ENCODE peak calls at places on chromosome 1, in nine cellular contexts. D is IMR-90, F is fibroblast of lung, E is astrocyte of the spinal cord, I is fibroblast of pulmonary artery, K is lower leg skin, U is cardiac muscle cell, C is body of pancreas, N is psoas muscle. W is an unnamed sample.

GRCh38 chr1:55468438-55468837 is 253.3 kb upstream of the USP24 start:
- DNase-seq in D (peak; percentile 18), F (peak; percentile 73), E (no peak), I (no peak), K (no peak), U (no peak), C (no peak), N (no peak), W (no peak)

GRCh38 chr1:60073605-60074278 is at the start of gene C1orf87:
- DNase-seq in D (no peak), F (no peak), E (no peak), I (no peak), K (no peak), U (no peak), C (peak; percentile 31), N (no peak), W (peak; percentile 54)

GRCh38 chr1:26350701-26351590 is 3.0 kb downstream of the CRYBG2 start:
- DNase-seq in D (peak; percentile 24), F (no peak), E (peak; percentile 38), I (peak; percentile 49), K (no peak), U (peak; percentile 30), C (no peak), N (no peak), W (no peak)

GRCh38 chr1:225318706-225319575 is 108.9 kb downstream of the LBR start:
- DNase-seq in D (peak; percentile 36), F (peak; percentile 54), E (peak; percentile 48), I (peak; percentile 70), K (no peak), U (peak; percentile 65), C (peak; percentile 62), N (no peak), W (no peak)

GRCh38 chr1:53553734-53554509 is 94.7 kb downstream of the DMRTB1 start:
- DNase-seq in D (no peak), F (no peak), E (no peak), I (no peak), K (peak; percentile 72), U (no peak), C (peak; percentile 2), N (no peak), W (peak; percentile 28)

GRCh38 chr1:192879416-192879815 is 70.6 kb downstream of the RGS2 start:
- DNase-seq in D (peak; percentile 9), F (no peak), E (peak; percentile 22), I (peak; percentile 38), K (no peak), U (peak; percentile 23), C (no peak), N (no peak), W (no peak)

GRCh38 chr1:113542221-113542701 is 151.9 kb downstream of the MAGI3 start:
- DNase-seq in D (peak; percentile 95), F (peak; percentile 62), E (peak; percentile 82), I (peak; percentile 75), K (no peak), U (peak; percentile 65), C (no peak), N (no peak), W (no peak)

GRCh38 chr1:18324246-18324645 is 156.5 kb upstream of the KLHDC7A start:
- DNase-seq in D (no peak), F (no peak), E (no peak), I (no peak), K (no peak), U (no peak), C (no peak), N (no peak), W (no peak)

GRCh38 chr1:58755468-58755872 is 28.4 kb downstream of the JUN start:
- DNase-seq in D (peak; percentile 100), F (peak; percentile 99), E (peak; percentile 99), I (peak; percentile 99), K (peak; percentile 91), U (peak; percentile 99), C (peak; percentile 47), N (peak; percentile 70), W (peak; percentile 51)

GRCh38 chr1:203463469-203464062 is 12.0 kb upstream of the PRELP start:
- DNase-seq in D (peak; percentile 28), F (peak; percentile 60), E (no peak), I (peak; percentile 33), K (peak; percentile 85), U (peak; percentile 62), C (no peak), N (no peak), W (no peak)

GRCh38 chr1:94209425-94209824 is 28.0 kb downstream of the ARHGAP29 start:
- DNase-seq in D (peak; percentile 58), F (peak; percentile 53), E (no peak), I (peak; percentile 78), K (no peak), U (peak; percentile 59), C (no peak), N (no peak), W (no peak)

GRCh38 chr1:247386695-247387094 is 29.3 kb upstream of the NLRP3 start:
- DNase-seq in D (peak; percentile 73), F (peak; percentile 49), E (peak; percentile 36), I (peak; percentile 60), K (no peak), U (peak; percentile 43), C (no peak), N (no peak), W (no peak)

GRCh38 chr1:24875976-24876609 is 54.0 kb downstream of the RUNX3 start:
- DNase-seq in D (no peak), F (no peak), E (no peak), I (no peak), K (peak; percentile 53), U (no peak), C (no peak), N (no peak), W (peak; percentile 14)

GRCh38 chr1:1543706-1544099 is 3.3 kb upstream of the TMEM240 start:
- DNase-seq in D (no peak), F (no peak), E (no peak), I (no peak), K (peak; percentile 93), U (no peak), C (peak; percentile 75), N (peak; percentile 92), W (no peak)

GRCh38 chr1:23634840-23635642 is 56.6 kb upstream of the RPL11 start:
- DNase-seq in D (peak; percentile 77), F (peak; percentile 81), E (peak; percentile 81), I (peak; percentile 84), K (no peak), U (peak; percentile 84), C (peak; percentile 69), N (peak; percentile 61), W (no peak)

GRCh38 chr1:156632355-156632754 is 9.6 kb upstream of the BCAN start:
- DNase-seq in D (no peak), F (no peak), E (no peak), I (no peak), K (no peak), U (no peak), C (no peak), N (no peak), W (no peak)

GRCh38 chr1:39720094-39720999 is 18.3 kb upstream of the PPIE start:
- DNase-seq in D (peak; percentile 66), F (peak; percentile 77), E (peak; percentile 63), I (peak; percentile 81), K (peak; percentile 75), U (peak; percentile 80), C (peak; percentile 32), N (no peak), W (no peak)

GRCh38 chr1:183676515-183677189 is 23.5 kb upstream of the APOBEC4 start:
- DNase-seq in D (peak; percentile 74), F (peak; percentile 51), E (no peak), I (peak; percentile 39), K (no peak), U (peak; percentile 34), C (no peak), N (no peak), W (no peak)

GRCh38 chr1:177208920-177209319 is 38.2 kb downstream of the BRINP2 start:
- DNase-seq in D (no peak), F (no peak), E (no peak), I (no peak), K (no peak), U (no peak), C (no peak), N (no peak), W (no peak)

GRCh38 chr1:113140588-113141446 is 67.8 kb downstream of the LRIG2 start:
- DNase-seq in D (peak; percentile 65), F (peak; percentile 74), E (peak; percentile 62), I (peak; percentile 79), K (no peak), U (peak; percentile 78), C (peak; percentile 74), N (peak; percentile 55), W (peak; percentile 57)

GRCh38 chr1:204307334-204307883 is 52.3 kb downstream of the PLEKHA6 start:
- DNase-seq in D (peak; percentile 76), F (peak; percentile 73), E (no peak), I (peak; percentile 60), K (peak; percentile 87), U (peak; percentile 67), C (peak; percentile 41), N (no peak), W (no peak)

GRCh38 chr1:205592443-205593003 is 39.3 kb downstream of the ELK4 start:
- DNase-seq in D (no peak), F (no peak), E (no peak), I (no peak), K (peak; percentile 80), U (no peak), C (no peak), N (no peak), W (no peak)
- H3K4me3 ChIP-seq in D (no peak overlapping the region), F (no peak overlapping the region), E (no peak overlapping the region), I (no peak overlapping the region), K (no peak overlapping the region), U (no peak overlapping the region), C (no peak overlapping the region), N (peak overlapping the region; percentile 53), W (peak overlapping the region; percentile 44)

DNA sequence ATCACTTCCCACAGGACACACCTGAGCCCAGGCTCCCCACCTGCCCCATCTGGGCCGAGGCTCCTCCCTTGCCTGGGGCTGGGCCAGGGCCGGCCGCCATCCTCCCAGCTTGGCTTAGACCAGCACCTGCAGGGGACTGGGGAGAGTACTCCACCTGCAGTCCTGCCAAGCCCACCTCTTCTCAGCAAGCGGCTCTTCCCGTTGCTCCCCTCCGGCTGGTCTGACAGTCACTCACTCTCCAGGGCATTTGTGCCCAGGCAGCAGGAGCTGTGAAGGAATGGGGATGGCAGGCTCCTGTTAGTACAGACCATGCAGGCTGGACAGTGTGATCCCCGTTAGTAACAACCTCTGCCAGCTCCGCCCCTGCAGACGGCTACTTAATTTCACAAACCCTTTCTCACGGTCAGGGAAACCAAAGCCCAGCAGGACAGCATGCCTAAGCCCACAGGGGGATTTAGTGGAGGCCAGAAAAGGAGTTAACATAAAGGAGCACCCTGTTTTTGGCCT is at the start of gene FYB2:
- DNase-seq in D (no peak), F (no peak), E (peak; percentile 40), I (no peak), K (no peak), U (no peak), C (peak; percentile 49), N (peak; percentile 50), W (no peak)
- TF ChIP-seq CTCF in D (no peak), F (no peak), E (no peak), I (no peak), K (no peak), U (no peak), C (no peak), N (no peak), W (no peak)

GRCh38 chr1:46557403-46557802 is 6.0 kb upstream of the KNCN start:
- DNase-seq in D (no peak), F (no peak), E (no peak), I (no peak), K (no peak), U (no peak), C (no peak), N (no peak), W (no peak)
- H3K4me3 ChIP-seq in D (no peak overlapping the region), F (no peak overlapping the region), E (no peak overlapping the region), I (no peak overlapping the region), K (no peak overlapping the region), U (no peak overlapping the region), C (no peak overlapping the region), N (no peak overlapping the region), W (no peak overlapping the region)

GRCh38 chr1:13893456-13893855 is 193.5 kb downstream of the PRDM2 start:
- DNase-seq in D (no peak), F (no peak), E (no peak), I (no peak), K (no peak), U (no peak), C (no peak), N (no peak), W (no peak)
- TF ChIP-seq CTCF in D (no peak), F (no peak), E (no peak), I (no peak), K (no peak), U (no peak), C (no peak), N (no peak), W (no peak)

W was measured in lower lobe of right lung.